ENCODE peak calls at places on chromosome 9, in four cellular contexts. K is ovary, M is dorsolateral prefrontal cortex, S is cardiac muscle cell. N is an unnamed sample.

GRCh38 chr9:16371306-16371705 is 499.2 kb downstream of the BNC2 start:
- DNase-seq in S (no peak), M (no peak), K (no peak), N (no peak)

GRCh38 chr9:107172160-107172978 is 110.7 kb upstream of the RAD23B start:
- DNase-seq in M (peak; percentile 70), S (peak; percentile 85), K (peak; percentile 78), N (peak; percentile 88)

GRCh38 chr9:107136296-107136695 is 146.8 kb upstream of the RAD23B start:
- DNase-seq in K (no peak), M (no peak), S (no peak), N (no peak)

GRCh38 chr9:134913041-134913712 is 4.5 kb downstream of the FCN1 start:
- DNase-seq in S (no peak), K (peak; percentile 14), M (no peak), N (peak; percentile 79)

GRCh38 chr9:15824310-15824709 is 271.5 kb downstream of the CCDC171 start:
- DNase-seq in S (peak; percentile 1), K (no peak), M (no peak), N (no peak)

GRCh38 chr9:89428222-89428761 is 69.6 kb downstream of the SEMA4D start:
- DNase-seq in M (no peak), K (no peak), S (no peak), N (no peak)

GRCh38 chr9:118761016-118761790 is 608.0 kb downstream of the BRINP1 start:
- DNase-seq in M (no peak), S (no peak), K (no peak), N (no peak)

GRCh38 chr9:366620-367019 is 152.0 kb downstream of the DOCK8 start:
- DNase-seq in M (no peak), K (no peak), S (no peak), N (no peak)

GRCh38 chr9:72977670-72978069 is 24.8 kb upstream of the ALDH1A1 start:
- DNase-seq in S (no peak), M (no peak), K (no peak), N (no peak)

GRCh38 chr9:7165350-7165937 is 407.7 kb downstream of the KDM4C start:
- DNase-seq in M (no peak), K (no peak), S (no peak), N (no peak)

GRCh38 chr9:26301659-26302058 is 590.9 kb downstream of the CAAP1 start:
- DNase-seq in S (no peak), M (no peak), K (no peak), N (no peak)

GRCh38 chr9:79353856-79354520 is 217.8 kb upstream of the TLE4 start:
- DNase-seq in S (no peak), K (no peak), M (no peak), N (no peak)

GRCh38 chr9:37575511-37575914 is 667 bp downstream of the FBXO10 start:
- DNase-seq in K (no peak), M (no peak), S (peak; percentile 50), N (no peak)

GRCh38 chr9:16335788-16336580 is 534.5 kb downstream of the BNC2 start:
- DNase-seq in M (no peak), K (peak; percentile 84), S (no peak), N (no peak)

GRCh38 chr9:95049761-95050160 is 267.7 kb downstream of the FANCC start:
- DNase-seq in K (no peak), M (no peak), S (no peak), N (no peak)

GRCh38 chr9:131724678-131725077 is 15.2 kb downstream of the RAPGEF1 start:
- DNase-seq in M (no peak), K (no peak), S (no peak), N (no peak)

GRCh38 chr9:121684381-121685145 is 33.1 kb downstream of the DAB2IP start:
- DNase-seq in K (peak; percentile 51), M (no peak), S (peak; percentile 30), N (no peak)

GRCh38 chr9:8437259-8437658 is 637.7 kb upstream of the DMAC1 start:
- DNase-seq in M (no peak), S (no peak), K (no peak), N (no peak)

GRCh38 chr9:18689881-18690280 is 215.9 kb downstream of the ADAMTSL1 start:
- DNase-seq in M (no peak), S (no peak), K (no peak), N (no peak)

GRCh38 chr9:14283276-14283675 is 30.7 kb downstream of the NFIB start:
- DNase-seq in K (no peak), S (no peak), M (no peak), N (no peak)

GRCh38 chr9:17462869-17463464 is 115.9 kb upstream of the SH3GL2 start:
- DNase-seq in S (peak; percentile 71), K (peak; percentile 32), M (no peak), N (no peak)

GRCh38 chr9:121837113-121838010 is 185.9 kb downstream of the DAB2IP start:
- DNase-seq in K (peak; percentile 73), M (no peak), S (no peak), N (peak; percentile 67)

GRCh38 chr9:76629205-76629990 is 134.8 kb upstream of the PCA3 start:
- DNase-seq in M (no peak), K (no peak), S (no peak), N (no peak)

GRCh38 chr9:137482094-137482781 is 23.1 kb upstream of the NSMF start:
- DNase-seq in K (peak; percentile 64), S (no peak), M (no peak), N (no peak)

DNA sequence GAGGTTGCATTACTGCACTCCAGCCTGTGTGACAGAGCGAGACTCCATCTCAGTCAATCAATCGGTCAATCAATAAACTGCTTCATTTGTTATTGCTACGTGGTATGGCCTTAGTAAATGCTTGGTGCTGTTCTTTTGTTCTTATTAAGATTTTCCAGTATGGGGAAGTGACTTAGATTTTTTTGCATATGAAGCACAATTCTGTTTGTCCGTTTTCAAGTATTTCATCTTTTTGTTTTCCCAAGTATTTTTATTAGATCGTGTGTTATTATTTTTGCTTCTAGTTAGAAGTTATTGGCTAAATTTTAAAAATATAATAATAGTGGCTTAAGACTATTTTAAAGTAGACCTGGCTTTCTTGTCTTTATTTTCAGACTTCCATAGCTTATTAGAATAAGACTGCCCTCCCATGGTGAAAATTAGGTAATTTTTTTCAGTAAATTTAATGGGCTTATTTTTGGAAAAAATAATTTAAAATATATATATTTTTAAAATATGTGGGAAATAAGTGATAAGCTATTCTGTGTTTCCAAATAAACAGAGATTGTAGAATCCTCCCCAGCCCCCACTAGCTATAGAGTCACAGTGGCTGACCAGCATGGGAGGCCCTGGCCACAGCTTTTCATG is 14.7 kb upstream of the OMD start:
- DNase-seq in K (no peak), S (no peak), M (no peak), N (no peak)
- TF ChIP-seq CTCF in K (no peak), S (peak; percentile 23), M (peak; percentile 43), N (peak; percentile 59)

DNA sequence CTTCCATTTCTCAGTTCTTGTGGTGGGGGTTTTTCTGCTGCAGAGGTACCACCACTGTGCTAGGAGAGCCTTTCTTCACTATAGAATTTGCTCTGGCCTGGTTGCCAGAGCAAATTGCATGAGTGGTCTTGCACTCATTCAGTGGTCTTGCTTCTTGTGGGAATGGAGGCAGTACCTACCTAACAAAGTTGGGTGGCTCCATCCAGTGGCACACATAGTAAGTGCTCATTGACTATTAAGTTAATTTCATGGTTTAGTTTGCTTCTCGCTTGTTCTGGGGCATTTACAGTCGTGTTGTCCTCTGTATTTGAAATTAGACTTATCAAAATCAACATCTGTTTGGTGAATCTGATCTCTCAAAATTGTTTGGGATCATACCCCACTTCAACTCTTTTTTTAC is 23.0 kb downstream of the SLC28A3 start:
- DNase-seq in S (no peak), M (no peak), K (no peak), N (no peak)
- TF ChIP-seq CTCF in S (peak; percentile 11), M (no peak), K (no peak), N (no peak)

GRCh38 chr9:4298255-4299005 is 1.4 kb downstream of the GLIS3 start:
- DNase-seq in S (peak; percentile 42), K (peak; percentile 59), M (no peak), N (no peak)

GRCh38 chr9:4297795-4298254 is 2.0 kb downstream of the GLIS3 start:
- DNase-seq in S (peak; percentile 85), K (peak; percentile 86), M (no peak), N (peak; percentile 87)

GRCh38 chr9:4296217-4296616 is 3.7 kb downstream of the GLIS3 start:
- DNase-seq in S (no peak), M (no peak), K (no peak), N (no peak)

GRCh38 chr9:4299006-4299795 is 667 bp downstream of the GLIS3 start:
- DNase-seq in S (peak; percentile 54), K (peak; percentile 66), M (no peak), N (no peak)

GRCh38 chr9:4297151-4297794 is 2.6 kb downstream of the GLIS3 start:
- DNase-seq in M (no peak), K (peak; percentile 80), S (peak; percentile 37), N (peak; percentile 89)
- TF ChIP-seq CTCF in M (peak; percentile 29), K (no peak), S (peak; percentile 57), N (peak; percentile 60)

DNA sequence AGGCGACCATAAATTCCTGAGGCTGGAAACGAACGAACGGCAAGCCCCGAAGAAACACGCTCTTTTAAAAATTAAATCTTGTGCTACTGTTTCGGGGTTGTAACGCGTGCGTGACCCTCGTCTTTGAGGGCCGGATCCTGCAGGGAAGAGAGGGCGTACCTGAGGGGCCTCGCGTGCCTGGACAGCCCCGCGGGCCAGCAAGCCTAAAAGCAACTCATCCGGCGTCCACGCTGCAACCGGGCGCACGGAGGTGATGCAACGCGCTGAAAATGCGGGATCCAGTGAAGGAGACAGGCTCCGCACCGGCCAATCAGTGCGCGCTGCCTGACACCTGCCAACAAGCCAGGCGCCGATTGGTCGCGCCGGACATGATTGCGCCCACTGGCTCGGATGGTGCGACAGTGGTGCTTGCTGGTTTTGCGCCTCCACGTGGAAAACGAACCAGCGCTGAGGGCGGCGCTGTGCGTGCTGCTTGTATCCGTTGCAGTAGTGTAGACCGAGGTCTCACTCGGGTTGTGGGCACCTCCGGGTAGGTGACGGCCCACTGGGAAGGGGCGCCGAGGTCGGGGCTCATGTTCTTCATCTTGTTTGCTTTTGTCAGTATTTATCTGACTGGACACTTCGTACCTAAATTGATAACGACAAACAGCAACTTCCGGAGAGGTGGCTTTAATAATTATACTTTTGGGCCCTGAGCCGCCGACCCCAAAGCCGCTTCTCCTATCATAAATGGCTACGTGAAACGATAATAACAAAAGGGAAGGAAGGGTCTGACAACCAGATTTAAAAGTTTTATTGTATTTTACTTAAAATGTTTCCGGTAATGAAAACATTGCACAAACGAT is at the start of gene IARS1:
- DNase-seq in M (peak; percentile 99), S (peak; percentile 96), K (peak; percentile 98), N (peak; percentile 100)
- TF ChIP-seq CTCF in M (peak; percentile 65), S (peak; percentile 35), K (peak; percentile 35), N (peak; percentile 45)

DNA sequence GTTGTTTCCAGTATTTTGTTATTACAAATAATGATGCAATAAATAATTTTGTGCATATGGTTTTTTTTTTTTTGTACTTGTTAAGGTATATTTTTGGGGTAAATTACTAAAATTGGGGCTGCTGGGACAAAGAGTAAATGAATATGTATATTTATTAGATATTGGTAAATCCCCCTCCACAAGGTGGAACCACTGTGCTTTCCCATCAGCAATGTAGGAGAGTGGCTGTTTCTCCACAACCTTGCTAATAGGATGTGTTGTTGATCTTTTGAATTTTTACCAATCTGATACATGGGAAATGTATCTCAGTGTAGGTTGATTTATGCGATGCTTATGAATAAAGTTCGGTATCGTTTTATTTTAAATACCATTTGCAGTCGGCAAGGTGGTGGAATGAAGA is 118.1 kb downstream of the TRPM3 start:
- DNase-seq in K (no peak), M (no peak), S (no peak), N (no peak)
- TF ChIP-seq CTCF in K (no peak), M (no peak), S (no peak), N (no peak)

DNA sequence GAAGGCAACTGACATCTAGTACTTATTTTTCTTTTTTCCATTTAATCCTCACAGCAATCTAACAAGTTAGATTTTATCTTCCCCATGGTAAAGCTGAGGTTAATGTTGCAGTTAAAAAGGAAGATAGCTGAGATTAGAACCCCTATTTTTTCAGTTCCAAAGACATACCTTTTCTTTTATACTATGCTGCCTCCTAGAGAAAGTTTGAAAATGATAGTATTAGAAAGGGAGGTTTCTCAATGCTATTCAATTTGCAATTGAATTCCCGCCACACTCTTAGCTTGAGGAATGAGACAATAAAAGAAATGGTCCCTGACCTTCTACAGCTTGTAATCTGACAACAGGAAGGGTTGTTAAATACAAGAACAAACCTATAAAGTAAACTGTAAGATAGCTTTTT is 195.9 kb upstream of the TRIM32 start:
- DNase-seq in K (no peak), S (no peak), M (no peak), N (no peak)
- TF ChIP-seq CTCF in K (no peak), S (peak; percentile 16), M (no peak), N (peak; percentile 37)

N was measured in osteocyte.